ENCODE peak calls at places on chromosomes 7 and 10, in ten cellular contexts. M is fibroblast of lung; X is CD8-positive, alpha-beta memory T cell; C is PC-3; J is GM23248; W is mesendoderm; Z is heart right ventricle; L is upper lobe of right lung; H is thoracic aorta; K is K562. B is an unnamed sample. For H3K4me1 and H3K36me3, the result is how much of the 10 kb centered on the place peaks cover.

GRCh38 chr10:62492870-62493180 is 118.7 kb downstream of the ZNF365 start:
- DNase-seq in M (no peak), X (no peak), C (no peak), J (no peak), W (no peak), Z (no peak), L (no peak), H (no peak), K (no peak), B (no peak)

GRCh38 chr7:108308276-108308675 is 148.0 kb downstream of the NRCAM start:
- DNase-seq in M (peak), X (no peak), C (no peak), J (peak), W (no peak), Z (no peak), L (no peak), H (no peak), K (no peak), B (no peak)

GRCh38 chr10:24153537-24153936 is 55.4 kb upstream of the KIAA1217 start:
- DNase-seq in M (no peak), X (no peak), C (no peak), J (peak), W (no peak), Z (no peak), L (no peak), H (no peak), K (no peak), B (no peak)

GRCh38 chr7:99975782-99976521 is at the start of gene AZGP1:
- DNase-seq in M (peak), X (no peak), C (peak), J (peak), W (no peak), Z (peak), L (peak), H (no peak), K (no peak), B (no peak)

GRCh38 chr7:75842836-75843446 is 29.3 kb upstream of the CCL24 start:
- DNase-seq in M (peak), X (no peak), C (peak), J (peak), W (peak), Z (peak), L (no peak), H (no peak), K (peak), B (no peak)

GRCh38 chr7:86904949-86905834 is 154.3 kb downstream of the ELAPOR2 start:
- DNase-seq in M (peak), X (no peak), C (peak), J (peak), W (peak), Z (no peak), L (no peak), H (no peak), K (peak), B (peak)

GRCh38 chr7:131370523-131370968 is 42.9 kb downstream of the MKLN1 start:
- DNase-seq in M (peak), X (no peak), C (peak), J (peak), W (peak), Z (no peak), L (no peak), H (no peak), K (peak), B (no peak)

GRCh38 chr7:118079369-118079768 is 104.6 kb upstream of the LSM8 start:
- DNase-seq in M (peak), X (no peak), C (peak), J (no peak), W (no peak), Z (no peak), L (no peak), H (no peak), K (no peak), B (no peak)

GRCh38 chr7:24587853-24588252 is 14.6 kb downstream of the PALS2 start:
- DNase-seq in M (peak), X (peak), C (peak), J (peak), W (peak), Z (no peak), L (no peak), H (no peak), K (peak), B (no peak)

GRCh38 chr10:17348111-17349008 is 106.0 kb downstream of the ST8SIA6 start:
- DNase-seq in M (peak), X (no peak), C (peak), J (peak), W (no peak), Z (peak), L (no peak), H (peak), K (peak), B (no peak)

GRCh38 chr7:55365103-55365679 is at the start of gene LANCL2:
- DNase-seq in M (peak), X (peak), C (peak), J (peak), W (no peak), Z (no peak), L (no peak), H (no peak), K (peak), B (peak)

GRCh38 chr10:98267069-98267893 is 713 bp downstream of the LOXL4 start:
- DNase-seq in M (no peak), X (no peak), C (no peak), J (peak), W (no peak), Z (no peak), L (no peak), H (no peak), K (no peak), B (no peak)

GRCh38 chr7:69211739-69212138 is 386.5 kb upstream of the AUTS2 start:
- DNase-seq in M (no peak), X (no peak), C (no peak), J (no peak), W (peak), Z (no peak), L (no peak), H (no peak), K (peak), B (no peak)

DNA sequence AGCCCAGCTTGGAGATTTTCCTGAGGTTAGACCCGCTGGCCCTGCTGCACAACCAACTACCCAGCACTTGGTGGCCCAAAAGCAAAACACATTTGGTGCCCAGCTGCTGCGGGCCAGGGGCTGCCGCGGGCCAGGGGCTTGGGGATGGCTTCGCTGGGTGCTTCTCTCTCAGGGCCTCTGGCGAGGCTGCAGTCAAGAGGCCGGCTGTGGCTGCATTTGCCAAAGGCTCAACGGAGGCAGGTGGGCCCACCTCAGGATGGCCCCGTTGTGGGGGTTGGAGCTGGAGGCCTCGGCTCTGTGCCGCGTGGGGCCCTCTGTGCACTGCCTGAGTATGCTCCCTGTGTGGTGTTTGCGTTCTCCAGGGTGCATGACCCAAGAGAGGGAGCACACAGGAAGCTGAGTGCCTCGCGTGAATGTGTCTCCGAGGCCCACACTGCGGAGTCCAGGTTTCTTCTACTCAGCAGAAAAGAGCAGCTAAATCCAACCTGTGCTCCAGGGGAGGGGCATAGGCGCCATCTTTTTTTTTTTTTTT is 17.5 kb upstream of the UBE3C start:
- DNase-seq in M (no peak), X (no peak), C (no peak), J (no peak), W (no peak), Z (no peak), L (no peak), H (no peak), K (no peak), B (no peak)
- H3K4me1 ChIP-seq in M (under half), X (under half), C (under half), J (under half), W (under half), Z (under half), L (under half), H (under half), K (under half), B (under half)

DNA sequence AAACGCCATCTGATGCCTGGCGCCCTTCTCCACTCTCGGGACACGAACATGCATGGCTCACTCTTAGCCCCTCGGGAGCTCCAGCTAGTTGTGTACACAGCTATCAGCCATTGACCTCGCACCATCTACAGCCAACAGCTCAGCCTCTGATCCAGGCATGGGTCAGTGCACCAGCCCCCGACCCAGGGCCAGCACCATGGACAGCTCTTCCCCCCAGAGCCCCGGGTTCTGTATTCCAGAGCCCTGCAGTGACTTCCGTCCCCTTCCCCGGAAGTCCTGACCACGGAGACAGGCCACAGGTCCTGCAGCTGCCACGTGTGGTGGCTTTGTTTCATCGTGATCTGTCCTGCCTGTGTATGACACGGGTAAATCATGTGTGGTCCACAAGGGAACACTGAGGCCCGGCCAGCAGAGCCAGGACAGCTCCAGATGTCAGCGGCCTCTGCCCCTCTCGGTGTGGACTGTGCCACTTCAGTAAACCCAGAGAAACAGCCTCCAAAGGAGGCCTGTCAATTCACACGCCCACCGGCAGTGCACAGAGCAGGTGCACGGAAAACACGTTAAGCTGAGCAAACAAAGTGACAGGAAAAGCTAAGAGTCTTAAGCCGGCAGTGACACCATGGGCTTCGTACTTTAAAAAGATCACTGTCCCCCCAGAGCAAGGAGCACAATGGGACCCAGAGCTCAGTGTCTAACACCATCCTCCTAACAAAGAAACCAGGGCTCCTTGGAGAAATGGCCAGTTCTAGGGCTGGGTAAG is 13.0 kb downstream of the STK32C start:
- DNase-seq in M (no peak), X (no peak), C (no peak), J (no peak), W (peak), Z (no peak), L (peak), H (no peak), K (peak), B (no peak)
- H3K36me3 ChIP-seq in M (under half), X (under half), C (under half), J (under half), W (under half), Z (under half), L (under half), H (under half), K (under half), B (under half)

GRCh38 chr7:130352335-130353074 is 7.9 kb downstream of the CPA5 start:
- DNase-seq in M (peak), X (no peak), C (peak), J (peak), W (no peak), Z (no peak), L (no peak), H (no peak), K (no peak), B (no peak)
- H3K4me1 ChIP-seq in M (under half), X (under half), C (under half), J (under half), W (under half), Z (under half), L (under half), H (under half), K (under half), B (under half)

DNA sequence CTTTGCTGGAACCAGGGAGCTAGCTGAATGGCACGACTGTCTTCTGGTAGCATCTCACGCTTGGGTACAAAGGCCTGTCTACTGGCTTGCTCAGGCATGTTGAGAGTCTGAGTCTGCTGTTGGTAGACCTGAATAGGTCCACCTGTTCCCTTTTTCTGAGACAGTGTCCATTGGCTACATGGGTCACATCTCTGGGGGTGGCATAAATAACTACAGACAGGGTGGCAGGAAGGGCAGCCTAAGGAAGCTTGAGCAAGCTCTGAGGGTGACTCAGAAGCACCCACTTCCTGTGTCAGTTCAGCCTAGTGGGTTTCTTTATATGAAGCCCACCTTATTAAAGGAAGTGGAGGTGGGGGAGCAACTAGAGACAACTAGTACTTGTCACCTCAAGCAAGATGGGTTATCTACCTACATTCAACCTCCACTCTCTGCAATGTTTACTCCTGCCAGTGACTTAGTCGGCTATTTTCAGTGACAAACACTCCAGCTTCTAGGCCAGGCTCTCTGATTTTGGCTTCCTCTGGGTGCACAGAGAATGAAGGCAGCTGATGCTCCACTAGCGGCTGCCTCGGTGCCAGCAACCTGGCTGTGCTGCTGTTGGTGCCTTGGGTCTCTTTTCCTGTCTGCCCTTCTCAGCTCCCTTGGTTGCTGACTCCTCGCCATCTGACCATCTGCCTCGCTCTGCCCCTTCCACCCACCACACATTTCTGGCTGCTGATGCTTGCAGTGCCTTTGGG is 5.7 kb upstream of the ZYX start:
- DNase-seq in M (no peak), X (peak), C (peak), J (peak), W (no peak), Z (no peak), L (no peak), H (no peak), K (no peak), B (no peak)
- H3K36me3 ChIP-seq in M (under half), X (under half), C (under half), J (under half), W (under half), Z (under half), L (under half), H (under half), K (under half), B (under half)

DNA sequence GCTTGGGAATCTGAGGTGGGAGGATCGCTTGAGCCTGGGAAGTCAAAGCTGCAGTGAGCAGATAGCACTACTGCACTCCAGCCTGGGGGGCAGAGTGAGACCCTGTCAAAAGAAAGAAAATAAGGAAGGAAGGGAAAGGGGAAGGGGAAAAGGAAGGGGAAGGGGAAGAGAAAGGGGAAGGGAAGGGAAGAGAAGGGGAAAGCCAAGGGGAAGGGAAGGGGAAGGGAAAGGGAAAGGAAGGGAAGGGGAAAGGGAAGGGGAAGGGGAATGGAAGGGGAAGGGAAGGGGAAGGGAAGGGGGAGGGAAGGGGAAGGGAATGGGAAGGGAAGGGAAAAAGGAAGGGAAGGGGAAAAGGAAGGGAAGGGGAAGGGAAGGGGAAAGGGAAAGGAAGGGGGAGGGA is 41.5 kb downstream of the ARHGAP19 start:
- DNase-seq in M (no peak), X (no peak), C (no peak), J (no peak), W (peak), Z (no peak), L (no peak), H (no peak), K (no peak), B (no peak)
- H3K4me1 ChIP-seq in M (under half), X (under half), C (under half), J (under half), W (under half), Z (under half), L (under half), H (under half), K (under half), B (under half)

DNA sequence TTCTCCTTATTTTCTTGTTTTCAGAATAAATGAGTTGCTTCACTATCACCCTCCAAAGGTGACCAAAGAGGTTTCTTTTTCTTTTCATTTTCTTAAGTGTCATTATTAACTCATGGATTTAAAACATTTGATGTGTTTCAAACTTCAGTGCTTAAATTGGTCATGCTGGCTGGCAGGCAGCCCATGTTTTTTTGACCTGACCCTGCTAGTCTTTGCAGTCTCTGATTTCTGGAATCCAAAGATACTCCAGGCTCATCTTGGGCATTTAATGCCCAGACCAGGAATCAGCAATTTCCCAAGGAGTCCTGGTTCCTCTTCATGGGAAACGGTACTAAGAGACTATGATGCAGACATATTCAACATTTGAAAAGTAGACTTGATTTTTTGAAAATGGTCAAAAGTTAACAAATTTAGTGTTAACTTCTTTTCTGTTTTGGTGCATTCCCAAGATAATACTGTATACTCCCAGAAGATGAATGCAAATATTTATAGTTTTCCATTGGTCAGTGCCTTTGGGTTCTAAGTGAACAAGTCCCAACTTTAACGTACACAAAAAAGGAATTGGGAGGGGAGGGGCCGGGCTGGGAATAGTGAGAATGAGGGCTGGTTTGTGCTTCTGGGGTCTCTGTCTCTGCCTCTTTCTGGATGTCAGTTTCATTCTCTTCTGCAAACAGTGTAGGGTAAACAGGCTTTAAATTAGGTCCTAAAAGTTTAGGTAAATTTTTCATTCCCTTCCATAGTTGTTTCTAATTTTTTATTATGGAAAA is 19.8 kb downstream of the NUB1 start:
- DNase-seq in M (peak), X (no peak), C (no peak), J (no peak), W (no peak), Z (no peak), L (no peak), H (no peak), K (no peak), B (no peak)
- H3K36me3 ChIP-seq in M (under half), X (under half), C (under half), J (under half), W (under half), Z (half or more), L (half or more), H (under half), K (under half), B (under half)

GRCh38 chr10:117351558-117351957 is 23.7 kb downstream of the PDZD8 start:
- DNase-seq in M (no peak), X (no peak), C (no peak), J (no peak), W (no peak), Z (no peak), L (no peak), H (no peak), K (no peak), B (no peak)
- H3K4me1 ChIP-seq in M (under half), X (under half), C (under half), J (under half), W (under half), Z (under half), L (under half), H (under half), K (under half), B (under half)